ENCODE peak calls at places on chromosomes 3 and 15, in five cellular contexts. One of them, this sample, is unnamed.

GRCh38 chr3:157335198-157335597 is 101.5 kb upstream of the PTX3 start:
- DNase-seq in psoas muscle: no peak
- DNase-seq in kidney: no peak
- DNase-seq in transverse colon: no peak
- DNase-seq in body of pancreas: no peak
- DNase-seq in this sample: no peak

GRCh38 chr3:177195941-177196472 is 1.3 kb downstream of the TBL1XR1 start:
- DNase-seq in psoas muscle: no peak
- DNase-seq in kidney: no peak
- DNase-seq in transverse colon: no peak
- DNase-seq in body of pancreas: no peak
- DNase-seq in this sample: no peak

GRCh38 chr15:65851981-65852380 is 17.3 kb upstream of the RAB11A start:
- DNase-seq in psoas muscle: no peak
- DNase-seq in kidney: no peak
- DNase-seq in transverse colon: no peak
- DNase-seq in body of pancreas: no peak
- DNase-seq in this sample: no peak

GRCh38 chr3:16090711-16091110 is 83.8 kb upstream of the GALNT15 start:
- DNase-seq in psoas muscle: no peak
- DNase-seq in kidney: no peak
- DNase-seq in transverse colon: no peak
- DNase-seq in body of pancreas: no peak
- DNase-seq in this sample: no peak

GRCh38 chr3:108838411-108838810 is 15.8 kb downstream of the TRAT1 start:
- DNase-seq in psoas muscle: no peak
- DNase-seq in kidney: no peak
- DNase-seq in transverse colon: no peak
- DNase-seq in body of pancreas: no peak
- DNase-seq in this sample: no peak

GRCh38 chr3:54691230-54691900 is 236.5 kb downstream of the LRTM1 start:
- DNase-seq in psoas muscle: no peak
- DNase-seq in kidney: no peak
- DNase-seq in transverse colon: no peak
- DNase-seq in body of pancreas: no peak
- DNase-seq in this sample: no peak

GRCh38 chr3:58237238-58237939 is at the start of gene ABHD6:
- DNase-seq in psoas muscle: peak; percentile 79
- DNase-seq in kidney: peak; percentile 92
- DNase-seq in transverse colon: peak; percentile 82
- DNase-seq in body of pancreas: peak; percentile 78
- DNase-seq in this sample: peak; percentile 79

GRCh38 chr3:38574411-38575278 is 74.8 kb downstream of the SCN5A start:
- DNase-seq in psoas muscle: no peak
- DNase-seq in kidney: peak; percentile 16
- DNase-seq in transverse colon: no peak
- DNase-seq in body of pancreas: no peak
- DNase-seq in this sample: peak; percentile 4

GRCh38 chr15:75661041-75661778 is 13.5 kb downstream of the SNX33 start:
- DNase-seq in psoas muscle: peak; percentile 88
- DNase-seq in kidney: peak; percentile 96
- DNase-seq in transverse colon: peak; percentile 83
- DNase-seq in body of pancreas: peak; percentile 77
- DNase-seq in this sample: peak; percentile 87

GRCh38 chr3:170130532-170130931 is 51.0 kb downstream of the PHC3 start:
- DNase-seq in psoas muscle: no peak
- DNase-seq in kidney: no peak
- DNase-seq in transverse colon: no peak
- DNase-seq in body of pancreas: no peak
- DNase-seq in this sample: no peak

GRCh38 chr3:111480091-111480490 is 61.9 kb upstream of the CD96 start:
- DNase-seq in psoas muscle: no peak
- DNase-seq in kidney: no peak
- DNase-seq in transverse colon: no peak
- DNase-seq in body of pancreas: no peak
- DNase-seq in this sample: no peak

GRCh38 chr15:100170280-100170654 is 171.5 kb downstream of the ADAMTS17 start:
- DNase-seq in psoas muscle: no peak
- DNase-seq in kidney: no peak
- DNase-seq in transverse colon: no peak
- DNase-seq in body of pancreas: no peak
- DNase-seq in this sample: no peak

GRCh38 chr3:35664460-35664919 is 25.2 kb downstream of the ARPP21 start:
- DNase-seq in psoas muscle: peak; percentile 84
- DNase-seq in kidney: peak; percentile 82
- DNase-seq in transverse colon: no peak
- DNase-seq in body of pancreas: peak; percentile 51
- DNase-seq in this sample: peak; percentile 31

GRCh38 chr3:115518100-115518852 is 105.0 kb upstream of the GAP43 start:
- DNase-seq in psoas muscle: peak; percentile 49
- DNase-seq in kidney: peak; percentile 86
- DNase-seq in transverse colon: no peak
- DNase-seq in body of pancreas: peak; percentile 29
- DNase-seq in this sample: no peak

GRCh38 chr3:190560284-190560895 is 46.5 kb downstream of the IL1RAP start:
- DNase-seq in psoas muscle: no peak
- DNase-seq in kidney: no peak
- DNase-seq in transverse colon: no peak
- DNase-seq in body of pancreas: no peak
- DNase-seq in this sample: no peak

GRCh38 chr3:53707222-53707621 is 139.0 kb downstream of the CHDH start:
- DNase-seq in psoas muscle: no peak
- DNase-seq in kidney: no peak
- DNase-seq in transverse colon: no peak
- DNase-seq in body of pancreas: no peak
- DNase-seq in this sample: no peak

GRCh38 chr3:131535596-131535995 is 32.8 kb upstream of the MRPL3 start:
- DNase-seq in psoas muscle: no peak
- DNase-seq in kidney: no peak
- DNase-seq in transverse colon: no peak
- DNase-seq in body of pancreas: no peak
- DNase-seq in this sample: no peak

GRCh38 chr15:32134777-32135307 is 104.5 kb downstream of the CHRNA7 start:
- DNase-seq in psoas muscle: no peak
- DNase-seq in kidney: no peak
- DNase-seq in transverse colon: no peak
- DNase-seq in body of pancreas: peak; percentile 41
- DNase-seq in this sample: no peak

GRCh38 chr3:194364652-194365434 is 4.7 kb downstream of the LRRC15 start:
- DNase-seq in psoas muscle: peak; percentile 36
- DNase-seq in kidney: peak; percentile 85
- DNase-seq in transverse colon: peak; percentile 19
- DNase-seq in body of pancreas: peak; percentile 22
- DNase-seq in this sample: no peak

GRCh38 chr3:16864610-16865313 is 20.0 kb upstream of the PLCL2 start:
- DNase-seq in psoas muscle: no peak
- DNase-seq in kidney: no peak
- DNase-seq in transverse colon: no peak
- DNase-seq in body of pancreas: no peak
- DNase-seq in this sample: no peak

GRCh38 chr3:67819447-67819846 is 165.0 kb upstream of the SUCLG2 start:
- DNase-seq in psoas muscle: no peak
- DNase-seq in kidney: no peak
- DNase-seq in transverse colon: no peak
- DNase-seq in body of pancreas: no peak
- DNase-seq in this sample: no peak

GRCh38 chr15:74604983-74605809 is 10.4 kb upstream of the CLK3 start:
- DNase-seq in psoas muscle: no peak
- DNase-seq in kidney: no peak
- DNase-seq in transverse colon: no peak
- DNase-seq in body of pancreas: no peak
- DNase-seq in this sample: no peak

GRCh38 chr3:14222457-14222856 is 43.8 kb downstream of the LSM3 start:
- DNase-seq in psoas muscle: no peak
- DNase-seq in kidney: no peak
- DNase-seq in transverse colon: no peak
- DNase-seq in body of pancreas: no peak
- DNase-seq in this sample: no peak
- H3K27ac ChIP-seq in psoas muscle: no peak overlapping the region
- H3K27ac ChIP-seq in kidney: no peak overlapping the region
- H3K27ac ChIP-seq in transverse colon: no peak overlapping the region
- H3K27ac ChIP-seq in body of pancreas: no peak overlapping the region
- H3K27ac ChIP-seq in this sample: no peak overlapping the region

GRCh38 chr3:72636947-72637647 is 211.1 kb downstream of the SHQ1 start:
- DNase-seq in psoas muscle: no peak
- DNase-seq in kidney: no peak
- DNase-seq in transverse colon: no peak
- DNase-seq in body of pancreas: no peak
- DNase-seq in this sample: no peak

GRCh38 chr3:72641072-72641471 is 207.2 kb downstream of the SHQ1 start:
- DNase-seq in psoas muscle: no peak
- DNase-seq in kidney: no peak
- DNase-seq in transverse colon: no peak
- DNase-seq in body of pancreas: no peak
- DNase-seq in this sample: no peak

GRCh38 chr3:72646263-72646662 is 202.0 kb downstream of the SHQ1 start:
- DNase-seq in psoas muscle: no peak
- DNase-seq in kidney: no peak
- DNase-seq in transverse colon: no peak
- DNase-seq in body of pancreas: no peak
- DNase-seq in this sample: no peak

GRCh38 chr3:72639736-72640135 is 208.5 kb downstream of the SHQ1 start:
- DNase-seq in psoas muscle: no peak
- DNase-seq in kidney: no peak
- DNase-seq in transverse colon: no peak
- DNase-seq in body of pancreas: no peak
- DNase-seq in this sample: no peak

GRCh38 chr3:72641684-72642083 is 206.6 kb downstream of the SHQ1 start:
- DNase-seq in psoas muscle: no peak
- DNase-seq in kidney: no peak
- DNase-seq in transverse colon: no peak
- DNase-seq in body of pancreas: no peak
- DNase-seq in this sample: no peak
- H3K27ac ChIP-seq in psoas muscle: no peak overlapping the region
- H3K27ac ChIP-seq in kidney: no peak overlapping the region
- H3K27ac ChIP-seq in transverse colon: no peak overlapping the region
- H3K27ac ChIP-seq in body of pancreas: no peak overlapping the region
- H3K27ac ChIP-seq in this sample: no peak overlapping the region

DNA sequence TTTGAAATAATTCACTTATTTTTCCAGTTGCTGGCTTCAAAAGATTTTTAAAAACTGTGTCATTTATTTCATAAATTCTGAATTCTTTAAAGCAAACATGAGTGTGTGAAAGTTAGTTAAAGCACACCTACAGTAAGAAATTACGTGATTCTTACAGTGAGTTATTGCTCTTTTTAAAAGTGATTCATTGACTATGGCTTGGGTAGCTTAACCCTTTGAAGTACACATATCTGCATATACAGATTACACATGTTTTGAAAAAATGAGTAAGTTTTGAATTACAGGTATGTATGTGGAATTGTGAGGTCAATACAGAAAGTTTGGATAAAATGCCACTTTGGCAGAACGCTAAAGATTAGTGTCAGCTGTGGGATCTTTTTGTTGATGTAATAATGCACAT is 64.5 kb upstream of the MBNL1 start:
- DNase-seq in psoas muscle: no peak
- DNase-seq in kidney: no peak
- DNase-seq in transverse colon: no peak
- DNase-seq in body of pancreas: no peak
- DNase-seq in this sample: no peak
- H3K27ac ChIP-seq in psoas muscle: peak overlapping the region; percentile 86
- H3K27ac ChIP-seq in kidney: no peak overlapping the region
- H3K27ac ChIP-seq in transverse colon: peak overlapping the region; percentile 89
- H3K27ac ChIP-seq in body of pancreas: no peak overlapping the region
- H3K27ac ChIP-seq in this sample: peak overlapping the region; percentile 73

GRCh38 chr3:172103724-172104123 is 64.3 kb downstream of the FNDC3B start:
- DNase-seq in psoas muscle: no peak
- DNase-seq in kidney: no peak
- DNase-seq in transverse colon: no peak
- DNase-seq in body of pancreas: no peak
- DNase-seq in this sample: no peak

GRCh38 chr3:172100482-172100881 is 61.1 kb downstream of the FNDC3B start:
- DNase-seq in psoas muscle: no peak
- DNase-seq in kidney: no peak
- DNase-seq in transverse colon: no peak
- DNase-seq in body of pancreas: no peak
- DNase-seq in this sample: no peak

GRCh38 chr3:172101107-172101506 is 61.7 kb downstream of the FNDC3B start:
- DNase-seq in psoas muscle: no peak
- DNase-seq in kidney: no peak
- DNase-seq in transverse colon: no peak
- DNase-seq in body of pancreas: no peak
- DNase-seq in this sample: no peak

GRCh38 chr3:172102883-172103310 is 63.5 kb downstream of the FNDC3B start:
- DNase-seq in psoas muscle: no peak
- DNase-seq in kidney: no peak
- DNase-seq in transverse colon: no peak
- DNase-seq in body of pancreas: no peak
- DNase-seq in this sample: no peak

GRCh38 chr3:172102123-172102882 is 62.9 kb downstream of the FNDC3B start:
- DNase-seq in psoas muscle: no peak
- DNase-seq in kidney: no peak
- DNase-seq in transverse colon: peak; percentile 49
- DNase-seq in body of pancreas: peak; percentile 64
- DNase-seq in this sample: no peak
- H3K27ac ChIP-seq in psoas muscle: peak overlapping the region; percentile 1
- H3K27ac ChIP-seq in kidney: no peak overlapping the region
- H3K27ac ChIP-seq in transverse colon: no peak overlapping the region
- H3K27ac ChIP-seq in body of pancreas: peak overlapping the region; percentile 80
- H3K27ac ChIP-seq in this sample: peak overlapping the region; percentile 54

DNA sequence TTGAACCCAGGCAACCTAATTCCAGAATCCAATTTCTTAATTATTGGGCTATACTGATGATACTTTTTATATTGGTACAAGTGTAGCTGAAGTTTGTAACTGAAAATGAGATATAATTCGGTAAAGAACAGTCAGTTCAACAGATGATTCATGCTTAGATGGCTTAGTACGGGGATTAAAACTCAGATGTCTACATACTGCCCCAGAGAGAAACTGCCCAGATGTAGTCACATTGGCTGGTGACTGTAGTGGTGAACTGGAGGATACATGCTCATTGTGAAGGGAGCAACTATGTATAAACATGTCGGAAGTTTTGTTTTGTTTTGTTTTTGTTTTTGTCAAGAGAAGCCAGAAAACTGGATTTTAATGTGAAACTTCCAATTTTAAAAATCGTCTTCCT is 179.6 kb downstream of the ADAMTSL3 start:
- DNase-seq in psoas muscle: no peak
- DNase-seq in kidney: no peak
- DNase-seq in transverse colon: no peak
- DNase-seq in body of pancreas: no peak
- DNase-seq in this sample: no peak
- H3K27ac ChIP-seq in psoas muscle: no peak overlapping the region
- H3K27ac ChIP-seq in kidney: no peak overlapping the region
- H3K27ac ChIP-seq in transverse colon: no peak overlapping the region
- H3K27ac ChIP-seq in body of pancreas: no peak overlapping the region
- H3K27ac ChIP-seq in this sample: no peak overlapping the region

DNA sequence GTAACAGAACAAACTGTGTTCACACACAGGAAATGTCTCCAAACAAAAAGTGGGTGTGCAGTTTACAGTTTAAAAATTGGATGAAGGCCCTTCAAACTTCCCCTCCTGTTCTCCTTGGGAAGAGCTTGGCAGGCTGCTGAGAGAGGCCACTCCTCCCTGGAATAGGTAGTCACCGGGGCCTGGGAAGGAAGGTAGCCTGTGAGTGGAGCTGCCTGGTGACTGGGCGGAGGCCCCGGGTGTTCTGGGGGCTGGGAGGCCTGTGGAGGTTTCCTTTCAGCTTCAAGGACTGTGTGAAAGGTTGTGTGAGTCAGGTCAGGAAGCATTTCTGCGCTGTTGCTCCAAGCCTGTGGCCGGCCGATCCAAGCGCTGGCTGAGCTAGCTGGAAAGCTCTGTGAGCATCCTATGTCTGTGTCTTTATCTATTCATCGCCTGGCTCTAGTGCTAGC is 14.1 kb downstream of the SLCO3A1 start:
- DNase-seq in psoas muscle: peak; percentile 75
- DNase-seq in kidney: peak; percentile 92
- DNase-seq in transverse colon: peak; percentile 85
- DNase-seq in body of pancreas: peak; percentile 50
- DNase-seq in this sample: peak; percentile 81
- H3K27ac ChIP-seq in psoas muscle: peak overlapping the region; percentile 74
- H3K27ac ChIP-seq in kidney: peak overlapping the region; percentile 34
- H3K27ac ChIP-seq in transverse colon: peak overlapping the region; percentile 77
- H3K27ac ChIP-seq in body of pancreas: peak overlapping the region; percentile 59
- H3K27ac ChIP-seq in this sample: peak overlapping the region; percentile 85